ENCODE peak calls at places on chromosomes 6 and 20, in seven cellular contexts. T, H, Z, O, F, L and S are unnamed samples. For H3K9me3, the result is how much of the 10 kb centered on the place peaks cover.

GRCh38 chr20:44646023-44646640 is 5.4 kb downstream of the ADA start:
- DNase-seq in T (no peak), H (no peak), Z (peak), O (no peak), F (peak), L (no peak), S (peak)

GRCh38 chr6:114085206-114085605 is 114.3 kb upstream of the HDAC2 start:
- DNase-seq in T (no peak), H (no peak), Z (no peak), O (no peak), F (peak), L (no peak), S (no peak)

GRCh38 chr6:35764238-35764896 is 12.0 kb upstream of the CLPSL2 start:
- DNase-seq in T (no peak), H (no peak), Z (peak), O (no peak), F (no peak), L (no peak), S (no peak)

GRCh38 chr20:13261460-13262301 is 40.6 kb downstream of the ISM1 start:
- DNase-seq in T (peak), H (peak), Z (peak), O (peak), F (peak), L (peak), S (peak)

GRCh38 chr20:49593441-49594142 is 25.7 kb upstream of the PTGIS start:
- DNase-seq in T (no peak), H (no peak), Z (no peak), O (no peak), F (no peak), L (no peak), S (no peak)

GRCh38 chr20:10672579-10673127 is 1.1 kb downstream of the JAG1 start:
- DNase-seq in T (peak), H (no peak), Z (peak), O (peak), F (peak), L (peak), S (no peak)

GRCh38 chr6:37705239-37706051 is 7.8 kb upstream of the MDGA1 start:
- DNase-seq in T (peak), H (peak), Z (peak), O (peak), F (peak), L (peak), S (peak)

GRCh38 chr20:45104786-45105185 is 3.9 kb upstream of the KCNS1 start:
- DNase-seq in T (no peak), H (no peak), Z (no peak), O (no peak), F (peak), L (no peak), S (no peak)

GRCh38 chr6:82144852-82145332 is 102.7 kb downstream of the IBTK start:
- DNase-seq in T (peak), H (peak), Z (peak), O (peak), F (peak), L (no peak), S (no peak)

GRCh38 chr6:7763896-7764295 is 38.0 kb downstream of the BMP6 start:
- DNase-seq in T (no peak), H (no peak), Z (no peak), O (no peak), F (no peak), L (no peak), S (no peak)

GRCh38 chr20:10291564-10292240 is 73.1 kb downstream of the SNAP25 start:
- DNase-seq in T (peak), H (no peak), Z (no peak), O (no peak), F (no peak), L (no peak), S (no peak)

GRCh38 chr6:84764332-84765049 is at the start of gene TBX18:
- DNase-seq in T (peak), H (peak), Z (peak), O (peak), F (peak), L (no peak), S (no peak)

GRCh38 chr6:163814494-163815364 is 400.2 kb downstream of the QKI start:
- DNase-seq in T (peak), H (peak), Z (no peak), O (no peak), F (peak), L (no peak), S (no peak)

GRCh38 chr6:111812080-111813038 is 60.9 kb downstream of the FYN start:
- DNase-seq in T (peak), H (no peak), Z (no peak), O (no peak), F (no peak), L (no peak), S (no peak)

GRCh38 chr6:4819706-4820283 is 43.6 kb downstream of the CDYL start:
- DNase-seq in T (no peak), H (no peak), Z (peak), O (no peak), F (no peak), L (no peak), S (no peak)

GRCh38 chr20:46285072-46285471 is 23.2 kb downstream of the CDH22 start:
- DNase-seq in T (no peak), H (no peak), Z (no peak), O (no peak), F (no peak), L (no peak), S (no peak)

DNA sequence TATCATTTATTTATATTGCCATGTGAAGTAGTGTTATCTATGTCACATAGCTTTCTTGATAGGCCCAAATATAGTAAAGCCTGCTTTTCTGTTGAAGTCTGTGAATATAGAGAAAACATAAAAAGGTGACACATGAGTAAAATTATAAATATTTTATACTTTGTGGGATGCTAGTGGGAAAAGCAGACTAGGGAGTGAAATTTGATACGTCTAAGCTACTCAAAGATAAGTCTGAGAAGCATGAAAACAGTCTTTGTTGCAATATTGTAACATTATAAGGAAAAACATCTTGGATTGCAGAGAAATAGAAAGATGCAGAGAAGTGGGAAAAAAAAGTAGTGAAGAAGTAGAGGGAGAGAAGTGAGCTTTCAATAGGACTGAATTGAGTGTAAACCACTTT is 75.4 kb downstream of the ZNF292 start:
- DNase-seq in T (no peak), H (no peak), Z (no peak), O (no peak), F (peak), L (no peak), S (no peak)
- H3K9me3 ChIP-seq in T (under half), H (under half), Z (under half), O (under half), F (under half), L (under half), S (under half)

GRCh38 chr6:136445063-136445462 is 105.2 kb downstream of the MAP7 start:
- DNase-seq in T (no peak), H (no peak), Z (no peak), O (no peak), F (no peak), L (no peak), S (no peak)
- H3K4me3 ChIP-seq in T (no peak), H (no peak), Z (no peak), O (no peak), F (no peak), L (no peak), S (no peak)

DNA sequence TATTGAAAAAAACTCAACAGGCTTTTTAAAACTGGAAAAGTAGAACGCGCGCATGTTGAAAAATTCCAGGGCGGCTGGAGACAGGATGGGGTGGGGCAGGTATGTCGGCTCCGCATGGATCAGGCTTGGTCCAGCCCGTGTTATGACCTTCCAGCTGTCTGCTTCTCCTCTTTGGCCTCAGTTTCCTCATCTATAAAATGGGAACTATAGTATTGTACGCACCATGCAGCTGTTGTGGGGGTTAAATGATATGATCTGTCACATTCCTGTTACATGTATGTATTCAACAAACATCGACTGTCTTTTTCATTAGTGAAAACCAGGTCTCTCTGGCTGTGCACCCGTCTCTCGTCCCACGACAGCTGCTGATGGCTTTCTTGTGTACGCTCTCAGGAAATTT is 18.8 kb downstream of the PHACTR3 start:
- DNase-seq in T (no peak), H (no peak), Z (no peak), O (no peak), F (no peak), L (no peak), S (no peak)
- H3K9me3 ChIP-seq in T (under half), H (under half), Z (under half), O (under half), F (under half), L (under half), S (under half)

GRCh38 chr20:8019998-8020247 is 362 bp upstream of the TMX4 start:
- DNase-seq in T (no peak), H (no peak), Z (no peak), O (no peak), F (no peak), L (no peak), S (no peak)
- H3K4me3 ChIP-seq in T (peak), H (peak), Z (peak), O (peak), F (peak), L (peak), S (peak)

GRCh38 chr20:19026121-19026878 is 186.1 kb upstream of the SLC24A3 start:
- DNase-seq in T (no peak), H (no peak), Z (no peak), O (peak), F (no peak), L (peak), S (no peak)
- H3K9me3 ChIP-seq in T (under half), H (under half), Z (under half), O (under half), F (under half), L (under half), S (under half)

DNA sequence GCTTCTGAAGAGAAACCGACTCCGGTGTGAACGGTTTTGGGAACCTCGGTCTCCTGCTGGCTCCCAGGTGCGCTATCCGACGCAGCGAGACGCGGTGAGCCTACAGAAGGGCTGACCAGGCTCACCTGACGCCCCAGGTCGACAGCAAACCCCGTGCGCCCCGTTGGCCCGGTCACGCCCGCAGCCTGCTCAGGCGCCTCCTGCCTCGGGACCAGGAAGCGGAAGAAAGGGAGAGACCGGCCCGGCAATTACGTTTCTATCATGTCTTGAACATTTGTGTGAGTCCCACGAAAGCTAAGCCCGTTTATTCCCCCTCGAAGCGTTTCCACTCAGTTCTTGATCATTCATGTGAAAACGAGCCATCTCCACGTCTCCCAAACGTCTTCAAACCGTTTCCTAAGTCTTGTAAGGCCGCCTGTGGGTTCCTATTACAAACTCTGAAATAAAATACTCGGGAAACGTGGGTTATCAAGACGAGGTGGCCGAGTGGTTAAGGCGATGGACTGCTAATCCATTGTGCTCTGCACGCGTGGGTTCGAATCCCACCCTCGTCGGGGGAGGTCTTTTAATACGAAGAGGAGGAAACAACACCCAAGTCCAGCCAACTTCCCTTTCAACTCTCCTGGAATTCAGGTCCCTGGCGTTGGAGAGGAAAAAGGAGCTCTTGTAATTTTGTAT is 150.5 kb upstream of the PRSS16 start:
- DNase-seq in T (peak), H (peak), Z (peak), O (no peak), F (peak), L (peak), S (no peak)
- H3K4me3 ChIP-seq in T (peak), H (peak), Z (peak), O (peak), F (peak), L (peak), S (peak)

GRCh38 chr6:22809380-22809779 is 240.0 kb downstream of the HDGFL1 start:
- DNase-seq in T (no peak), H (no peak), Z (no peak), O (no peak), F (no peak), L (no peak), S (no peak)

GRCh38 chr6:22804620-22805271 is 235.4 kb downstream of the HDGFL1 start:
- DNase-seq in T (no peak), H (no peak), Z (no peak), O (no peak), F (no peak), L (no peak), S (no peak)

GRCh38 chr6:22808466-22808865 is 239.1 kb downstream of the HDGFL1 start:
- DNase-seq in T (no peak), H (no peak), Z (no peak), O (no peak), F (no peak), L (no peak), S (no peak)

DNA sequence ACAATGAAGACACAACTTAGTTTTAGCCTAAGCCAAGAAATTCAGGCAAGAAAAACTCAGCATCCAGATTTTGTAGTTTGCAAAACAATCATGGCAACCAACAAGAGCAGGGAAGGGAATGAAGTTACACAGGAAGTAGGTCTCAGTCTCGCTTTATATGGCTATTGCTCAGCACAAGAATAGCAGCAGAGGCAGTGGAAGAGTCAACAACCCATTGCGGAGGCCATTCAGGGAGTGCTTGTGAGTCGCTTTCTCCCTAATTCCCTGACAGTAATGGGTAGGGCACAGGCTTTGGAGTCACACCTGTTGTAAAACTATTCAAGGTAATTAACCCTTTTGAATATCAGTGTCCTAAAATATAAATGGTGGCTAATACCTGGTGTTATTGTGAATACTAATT is 238.5 kb downstream of the HDGFL1 start:
- DNase-seq in T (no peak), H (no peak), Z (no peak), O (no peak), F (no peak), L (no peak), S (no peak)
- H3K9me3 ChIP-seq in T (under half), H (under half), Z (under half), O (under half), F (under half), L (under half), S (under half)

DNA sequence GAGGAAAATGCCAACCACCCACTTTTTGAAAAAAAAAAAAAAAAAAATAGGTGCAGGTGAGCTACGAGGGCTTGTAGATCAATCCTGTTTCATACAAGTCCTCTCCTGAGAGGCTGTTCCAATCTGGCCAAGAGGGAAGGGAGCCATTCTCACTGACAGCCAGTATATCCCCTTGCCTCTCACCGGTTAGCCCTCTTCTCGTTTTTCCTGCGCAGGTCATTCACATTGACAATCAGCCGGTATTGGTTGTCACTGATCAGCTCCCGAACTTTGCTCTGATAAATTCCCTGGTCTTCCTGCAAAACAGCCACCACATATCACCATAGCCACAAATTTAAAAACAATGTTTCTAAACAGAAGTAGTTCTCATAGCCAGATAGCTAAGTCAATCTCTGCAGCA is 1.4 kb downstream of the MCM3 start:
- DNase-seq in T (no peak), H (no peak), Z (no peak), O (no peak), F (no peak), L (no peak), S (no peak)
- H3K4me3 ChIP-seq in T (peak), H (peak), Z (peak), O (no peak), F (no peak), L (no peak), S (peak)

GRCh38 chr6:137176729-137177128 is 3.3 kb upstream of the IL22RA2 start:
- DNase-seq in T (no peak), H (no peak), Z (no peak), O (no peak), F (no peak), L (no peak), S (no peak)

GRCh38 chr6:137177611-137178010 is 4.2 kb upstream of the IL22RA2 start:
- DNase-seq in T (no peak), H (no peak), Z (no peak), O (no peak), F (no peak), L (no peak), S (no peak)

GRCh38 chr6:137185290-137185689 is 11.8 kb upstream of the IL22RA2 start:
- DNase-seq in T (no peak), H (no peak), Z (no peak), O (no peak), F (no peak), L (no peak), S (no peak)

GRCh38 chr6:137181876-137182653 is 8.6 kb upstream of the IL22RA2 start:
- DNase-seq in T (no peak), H (no peak), Z (no peak), O (no peak), F (no peak), L (no peak), S (no peak)

DNA sequence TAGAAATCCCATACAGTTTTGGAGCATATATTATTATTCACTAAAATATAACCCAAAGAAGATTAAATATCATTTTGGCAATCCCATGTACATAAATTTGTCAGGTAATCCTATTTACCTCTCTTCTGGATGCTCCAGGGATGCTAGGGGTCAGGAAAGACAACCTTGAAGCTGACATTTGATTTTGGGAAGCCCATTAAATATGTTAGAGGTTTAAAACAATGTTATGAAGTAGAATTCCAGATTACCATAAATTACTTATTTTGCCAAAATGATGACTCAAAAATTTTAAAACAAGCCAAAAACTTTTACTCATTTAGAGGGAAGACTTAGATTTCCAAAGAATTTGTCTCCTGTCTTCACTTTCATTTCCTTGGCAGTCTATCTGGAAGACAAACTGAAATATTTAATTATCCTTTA is 9.2 kb upstream of the IL22RA2 start:
- DNase-seq in T (no peak), H (no peak), Z (no peak), O (no peak), F (no peak), L (no peak), S (no peak)
- H3K9me3 ChIP-seq in T (under half), H (under half), Z (under half), O (half or more), F (under half), L (under half), S (under half)